ENCODE peak calls at places on chromosomes 2 and 18, in eight cellular contexts. One of them, this sample, is unnamed.

GRCh38 chr18:45482286-45482685 is 133.0 kb upstream of the SLC14A2 start:
- DNase-seq in amniotic stem cell: no peak
- DNase-seq in AG08395: no peak
- DNase-seq in mammary epithelial cell: peak
- DNase-seq in Peyer's patch: no peak
- DNase-seq in C1 segment of cervical spinal cord: no peak
- DNase-seq in cardiac fibroblast: no peak
- DNase-seq in anterior cingulate cortex: no peak
- DNase-seq in this sample: no peak

GRCh38 chr2:8551622-8552074 is 130.2 kb upstream of the ID2 start:
- DNase-seq in amniotic stem cell: no peak
- DNase-seq in AG08395: no peak
- DNase-seq in mammary epithelial cell: no peak
- DNase-seq in Peyer's patch: peak
- DNase-seq in C1 segment of cervical spinal cord: no peak
- DNase-seq in cardiac fibroblast: no peak
- DNase-seq in anterior cingulate cortex: no peak
- DNase-seq in this sample: peak

GRCh38 chr18:62060820-62061219 is 126.0 kb downstream of the PIGN start:
- DNase-seq in amniotic stem cell: no peak
- DNase-seq in AG08395: no peak
- DNase-seq in mammary epithelial cell: no peak
- DNase-seq in Peyer's patch: no peak
- DNase-seq in C1 segment of cervical spinal cord: no peak
- DNase-seq in cardiac fibroblast: no peak
- DNase-seq in anterior cingulate cortex: no peak
- DNase-seq in this sample: peak

GRCh38 chr2:229511524-229511923 is 202.8 kb downstream of the DNER start:
- DNase-seq in amniotic stem cell: no peak
- DNase-seq in AG08395: no peak
- DNase-seq in mammary epithelial cell: peak
- DNase-seq in Peyer's patch: no peak
- DNase-seq in C1 segment of cervical spinal cord: no peak
- DNase-seq in cardiac fibroblast: no peak
- DNase-seq in anterior cingulate cortex: no peak
- DNase-seq in this sample: no peak

GRCh38 chr2:129253461-129253812 is 726.0 kb upstream of the RAB6C start:
- DNase-seq in amniotic stem cell: no peak
- DNase-seq in AG08395: no peak
- DNase-seq in mammary epithelial cell: no peak
- DNase-seq in Peyer's patch: no peak
- DNase-seq in C1 segment of cervical spinal cord: no peak
- DNase-seq in cardiac fibroblast: no peak
- DNase-seq in anterior cingulate cortex: no peak
- DNase-seq in this sample: no peak

GRCh38 chr2:128786800-128787478 is 468.3 kb upstream of the HS6ST1 start:
- DNase-seq in amniotic stem cell: no peak
- DNase-seq in AG08395: no peak
- DNase-seq in mammary epithelial cell: no peak
- DNase-seq in Peyer's patch: no peak
- DNase-seq in C1 segment of cervical spinal cord: no peak
- DNase-seq in cardiac fibroblast: peak
- DNase-seq in anterior cingulate cortex: no peak
- DNase-seq in this sample: peak

GRCh38 chr18:23131693-23132319 is 3.5 kb upstream of the CABLES1 start:
- DNase-seq in amniotic stem cell: peak
- DNase-seq in AG08395: peak
- DNase-seq in mammary epithelial cell: peak
- DNase-seq in Peyer's patch: peak
- DNase-seq in C1 segment of cervical spinal cord: no peak
- DNase-seq in cardiac fibroblast: peak
- DNase-seq in anterior cingulate cortex: peak
- DNase-seq in this sample: peak

GRCh38 chr2:44938287-44939073 is 3.0 kb upstream of the SIX3 start:
- DNase-seq in amniotic stem cell: no peak
- DNase-seq in AG08395: no peak
- DNase-seq in mammary epithelial cell: no peak
- DNase-seq in Peyer's patch: no peak
- DNase-seq in C1 segment of cervical spinal cord: no peak
- DNase-seq in cardiac fibroblast: no peak
- DNase-seq in anterior cingulate cortex: no peak
- DNase-seq in this sample: no peak

GRCh38 chr18:31977270-31977872 is 34.4 kb upstream of the TRAPPC8 start:
- DNase-seq in amniotic stem cell: no peak
- DNase-seq in AG08395: peak
- DNase-seq in mammary epithelial cell: peak
- DNase-seq in Peyer's patch: peak
- DNase-seq in C1 segment of cervical spinal cord: peak
- DNase-seq in cardiac fibroblast: peak
- DNase-seq in anterior cingulate cortex: peak
- DNase-seq in this sample: peak

GRCh38 chr2:11998218-11998617 is 251.8 kb downstream of the LPIN1 start:
- DNase-seq in amniotic stem cell: peak
- DNase-seq in AG08395: peak
- DNase-seq in mammary epithelial cell: peak
- DNase-seq in Peyer's patch: no peak
- DNase-seq in C1 segment of cervical spinal cord: no peak
- DNase-seq in cardiac fibroblast: peak
- DNase-seq in anterior cingulate cortex: no peak
- DNase-seq in this sample: no peak

GRCh38 chr2:199468561-199469513 is 11.1 kb upstream of the SATB2 start:
- DNase-seq in amniotic stem cell: no peak
- DNase-seq in AG08395: no peak
- DNase-seq in mammary epithelial cell: no peak
- DNase-seq in Peyer's patch: no peak
- DNase-seq in C1 segment of cervical spinal cord: no peak
- DNase-seq in cardiac fibroblast: no peak
- DNase-seq in anterior cingulate cortex: no peak
- DNase-seq in this sample: peak

GRCh38 chr2:130372055-130372832 is 16.4 kb downstream of the PTPN18 start:
- DNase-seq in amniotic stem cell: peak
- DNase-seq in AG08395: peak
- DNase-seq in mammary epithelial cell: peak
- DNase-seq in Peyer's patch: peak
- DNase-seq in C1 segment of cervical spinal cord: peak
- DNase-seq in cardiac fibroblast: peak
- DNase-seq in anterior cingulate cortex: peak
- DNase-seq in this sample: peak

GRCh38 chr2:202148515-202149154 is 75.6 kb downstream of the KIAA2012 start:
- DNase-seq in amniotic stem cell: no peak
- DNase-seq in AG08395: no peak
- DNase-seq in mammary epithelial cell: no peak
- DNase-seq in Peyer's patch: no peak
- DNase-seq in C1 segment of cervical spinal cord: no peak
- DNase-seq in cardiac fibroblast: no peak
- DNase-seq in anterior cingulate cortex: no peak
- DNase-seq in this sample: no peak

GRCh38 chr2:68436270-68436669 is 30.8 kb downstream of the FBXO48 start:
- DNase-seq in amniotic stem cell: no peak
- DNase-seq in AG08395: no peak
- DNase-seq in mammary epithelial cell: no peak
- DNase-seq in Peyer's patch: no peak
- DNase-seq in C1 segment of cervical spinal cord: no peak
- DNase-seq in cardiac fibroblast: no peak
- DNase-seq in anterior cingulate cortex: no peak
- DNase-seq in this sample: no peak

This sample was measured in colonic mucosa.